ENCODE peak calls at places on chromosomes 16 and 17, in ten cellular contexts. B is endothelial cell; M is mesothelial cell of epicardium; G is left ventricle myocardium inferior; S is GM12878; C is progenitor cell of endocrine pancreas; X is HCT116; Q is BE2C; P is CD4-positive, alpha-beta T cell; N is uterus. L is an unnamed sample.

GRCh38 chr17:37146578-37147119 is 197.9 kb downstream of the AATF start:
- DNase-seq in C (no peak), M (no peak), G (no peak), X (no peak), S (no peak), N (no peak), Q (no peak), P (no peak), B (no peak), L (no peak)

GRCh38 chr17:39064814-39065213 is 86.6 kb downstream of the PLXDC1 start:
- DNase-seq in S (no peak), B (no peak), X (no peak), C (no peak), P (no peak), Q (no peak), N (no peak), M (no peak), G (no peak), L (no peak)

GRCh38 chr17:42680331-42680808 is 1.3 kb downstream of the CCR10 start:
- DNase-seq in X (no peak), B (no peak), P (no peak), C (no peak), Q (no peak), G (no peak), M (no peak), N (peak), S (no peak), L (peak)

GRCh38 chr17:56602292-56603130 is 9.0 kb downstream of the NOG start:
- DNase-seq in B (no peak), G (no peak), X (no peak), C (no peak), M (no peak), N (no peak), Q (no peak), S (no peak), P (peak), L (no peak)

GRCh38 chr16:27706803-27707685 is 157.1 kb downstream of the KATNIP start:
- DNase-seq in X (no peak), M (no peak), P (no peak), S (no peak), N (no peak), C (no peak), Q (no peak), G (no peak), B (no peak), L (no peak)

GRCh38 chr16:23801387-23801786 is 34.4 kb upstream of the PRKCB start:
- DNase-seq in P (peak), M (peak), S (no peak), G (peak), N (peak), B (peak), C (peak), Q (peak), X (peak), L (peak)

GRCh38 chr17:44204453-44204882 is 4.8 kb upstream of the ATXN7L3 start:
- DNase-seq in X (no peak), M (no peak), G (no peak), N (no peak), B (no peak), Q (no peak), C (no peak), P (no peak), S (no peak), L (no peak)

GRCh38 chr16:52570495-52571091 is 23.6 kb upstream of the TOX3 start:
- DNase-seq in M (no peak), B (no peak), N (no peak), G (no peak), C (no peak), S (no peak), Q (no peak), X (no peak), P (no peak), L (no peak)

GRCh38 chr17:82388922-82389283 is 17.3 kb downstream of the UTS2R start:
- DNase-seq in S (no peak), N (no peak), M (no peak), C (no peak), Q (no peak), B (no peak), P (no peak), G (no peak), X (no peak), L (no peak)

GRCh38 chr17:43401293-43401692 is 2.5 kb downstream of the ARL4D start:
- DNase-seq in N (no peak), S (no peak), X (no peak), G (no peak), Q (peak), B (no peak), P (no peak), C (no peak), M (no peak), L (no peak)

GRCh38 chr16:89369266-89369895 is 121.0 kb downstream of the ANKRD11 start:
- DNase-seq in G (no peak), P (no peak), M (no peak), S (no peak), N (no peak), X (no peak), C (no peak), B (no peak), Q (no peak), L (no peak)

GRCh38 chr17:71441098-71441497 is 679.7 kb upstream of the SOX9 start:
- DNase-seq in M (no peak), N (no peak), C (no peak), G (no peak), Q (peak), S (no peak), B (no peak), X (peak), P (no peak), L (no peak)

GRCh38 chr16:66486773-66487579 is 59.9 kb downstream of the BEAN1 start:
- DNase-seq in P (no peak), M (peak), S (no peak), G (no peak), N (peak), X (no peak), Q (peak), C (no peak), B (no peak), L (no peak)

GRCh38 chr17:20154601-20155000 is 145.4 kb downstream of the SPECC1 start:
- DNase-seq in G (no peak), C (no peak), Q (no peak), X (no peak), M (no peak), S (no peak), N (no peak), P (no peak), B (no peak), L (no peak)

GRCh38 chr17:54282886-54283285 is 460.2 kb downstream of the KIF2B start:
- DNase-seq in B (no peak), G (no peak), P (no peak), M (no peak), N (no peak), X (no peak), C (no peak), S (no peak), Q (no peak), L (no peak)

GRCh38 chr17:32103476-32104113 is 38.7 kb upstream of the RHOT1 start:
- DNase-seq in S (no peak), N (no peak), X (no peak), G (no peak), C (no peak), B (no peak), P (no peak), M (no peak), Q (no peak), L (peak)

GRCh38 chr17:1653735-1654134 is 4.1 kb upstream of the RILP start:
- DNase-seq in N (no peak), X (no peak), G (no peak), B (no peak), M (no peak), S (no peak), Q (no peak), P (no peak), C (no peak), L (no peak)

GRCh38 chr17:74779948-74780400 is 3.8 kb upstream of the NAT9 start:
- DNase-seq in M (no peak), B (no peak), G (peak), S (peak), P (peak), Q (no peak), N (no peak), C (no peak), X (no peak), L (peak)

GRCh38 chr17:41910701-41911391 is 7.9 kb downstream of the ACLY start:
- DNase-seq in S (no peak), P (no peak), C (no peak), B (no peak), M (no peak), G (no peak), Q (peak), N (no peak), X (no peak), L (no peak)

GRCh38 chr17:8711291-8711690 is 33.3 kb downstream of the CCDC42 start:
- DNase-seq in M (no peak), C (no peak), G (no peak), X (no peak), S (no peak), P (no peak), B (no peak), N (no peak), Q (no peak), L (no peak)

GRCh38 chr17:6831662-6832263 is at the start of gene TEKT1:
- DNase-seq in S (no peak), M (peak), P (peak), N (peak), G (peak), X (no peak), C (peak), B (peak), Q (peak), L (peak)

GRCh38 chr16:74560912-74561311 is 46.0 kb downstream of the GLG1 start:
- DNase-seq in X (no peak), B (no peak), P (no peak), S (no peak), C (no peak), Q (no peak), G (peak), M (no peak), N (no peak), L (no peak)

GRCh38 chr17:55710410-55710809 is 12.3 kb downstream of the TMEM100 start:
- DNase-seq in G (no peak), S (no peak), C (no peak), P (no peak), B (no peak), X (no peak), M (no peak), Q (no peak), N (no peak), L (no peak)

GRCh38 chr17:33140413-33141099 is 148.9 kb downstream of the SPACA3 start:
- DNase-seq in G (no peak), Q (no peak), B (no peak), X (no peak), N (no peak), M (no peak), P (no peak), S (no peak), C (no peak), L (no peak)

GRCh38 chr17:72122002-72122310 is 1.1 kb downstream of the SOX9 start:
- DNase-seq in P (no peak), G (no peak), S (no peak), X (no peak), Q (no peak), N (no peak), C (no peak), M (no peak), B (no peak), L (peak)

GRCh38 chr16:84976644-84977400 is 34.5 kb downstream of the ZDHHC7 start:
- DNase-seq in X (no peak), S (no peak), M (no peak), B (no peak), G (peak), N (no peak), C (no peak), Q (no peak), P (no peak), L (no peak)

GRCh38 chr16:21952040-21952792 is 945 bp upstream of the UQCRC2 start:
- DNase-seq in N (peak), S (peak), C (peak), G (peak), Q (peak), B (peak), P (peak), X (peak), M (peak), L (peak)

GRCh38 chr16:88834670-88835069 is 22.1 kb downstream of the GALNS start:
- DNase-seq in B (no peak), S (no peak), N (no peak), P (no peak), C (no peak), X (no peak), M (no peak), G (no peak), Q (no peak), L (no peak)

GRCh38 chr17:67272312-67273050 is 27.5 kb upstream of the HELZ start:
- DNase-seq in M (no peak), C (no peak), B (peak), Q (no peak), X (no peak), P (no peak), S (no peak), G (no peak), N (no peak), L (no peak)
- TF ChIP-seq CTCF in M (peak), C (peak), B (peak), Q (peak), X (peak), P (no peak), S (peak), G (no peak), N (no peak), L (no peak)

DNA sequence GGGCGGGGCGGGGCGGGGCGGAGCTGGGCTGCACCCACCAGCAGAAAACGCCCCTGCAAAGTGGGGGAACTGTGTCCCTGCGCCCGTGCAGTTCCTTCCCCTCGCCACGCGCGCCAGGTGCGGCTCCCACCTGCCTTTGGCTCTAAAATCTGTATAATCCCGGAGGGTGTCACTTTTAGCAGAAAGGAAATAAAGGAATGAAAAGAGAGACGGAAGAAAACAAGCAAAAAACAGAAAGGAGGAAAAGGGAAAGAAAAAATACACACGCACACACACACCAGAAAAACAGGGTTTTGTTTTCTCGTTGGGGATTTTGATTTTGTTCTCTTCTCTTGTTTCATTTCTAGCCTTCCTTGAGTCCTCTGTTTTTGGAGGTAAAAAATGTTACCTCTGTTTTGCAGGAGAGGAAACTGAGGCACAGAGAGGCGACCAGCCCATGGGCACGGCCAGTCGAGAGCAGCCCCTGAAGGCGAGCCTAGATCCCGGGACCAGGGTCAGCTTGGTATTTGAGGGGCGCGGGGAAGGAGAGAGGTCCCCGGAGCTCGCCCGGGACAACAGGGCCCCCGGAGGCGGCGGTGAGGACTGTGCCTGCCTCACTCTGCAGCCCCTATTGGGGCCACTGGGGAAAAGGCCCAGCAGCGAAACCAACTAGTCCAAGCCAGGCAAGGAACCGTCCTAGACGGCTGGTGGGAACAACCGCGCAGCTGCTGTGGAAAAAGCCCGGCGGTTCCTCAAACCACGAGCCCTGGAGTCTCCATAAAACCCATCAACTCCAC is 594 bp upstream of the CARHSP1 start:
- DNase-seq in G (no peak), M (no peak), N (no peak), S (no peak), B (no peak), X (no peak), P (no peak), Q (peak), C (no peak), L (peak)
- TF ChIP-seq CTCF in G (no peak), M (no peak), N (no peak), S (no peak), B (no peak), X (no peak), P (no peak), Q (peak), C (peak), L (no peak)

GRCh38 chr16:87815567-87815966 is 49.8 kb upstream of the KLHDC4 start:
- DNase-seq in Q (no peak), M (no peak), S (no peak), N (no peak), B (no peak), C (no peak), P (no peak), G (no peak), X (no peak), L (no peak)
- TF ChIP-seq CTCF in Q (no peak), M (no peak), S (no peak), N (no peak), B (no peak), C (no peak), P (no peak), G (no peak), X (no peak), L (no peak)

GRCh38 chr17:4719684-4720221 is 9.3 kb downstream of the ARRB2 start:
- DNase-seq in C (no peak), B (no peak), N (no peak), Q (peak), G (no peak), X (no peak), S (no peak), M (no peak), P (no peak), L (no peak)
- TF ChIP-seq CTCF in C (no peak), B (no peak), N (no peak), Q (no peak), G (no peak), X (no peak), S (no peak), M (no peak), P (no peak), L (no peak)

L was measured in GM20000.